ENCODE peak calls at places on chromosomes 12 and 14, in eight cellular contexts. J is GM23338, V is PC-9, Z is GM23248, Y is MM.1S, A is HCT116, U is PC-3, M is hepatocyte. P is an unnamed sample.
A peak's percentile ranks its signal among the peaks of the same experiment; 100 is the strongest.

GRCh38 chr12:98179151-98179550 is 336.2 kb upstream of the TMPO start:
- DNase-seq in J (no peak), V (no peak), Z (no peak), Y (no peak), A (no peak), U (no peak), M (no peak), P (no peak)

GRCh38 chr12:129615001-129615400 is 288.8 kb downstream of the TMEM132D start:
- DNase-seq in J (no peak), V (no peak), Z (no peak), Y (no peak), A (no peak), U (no peak), M (no peak), P (no peak)

GRCh38 chr12:62649412-62650116 is 182.9 kb downstream of the MON2 start:
- DNase-seq in J (no peak), V (no peak), Z (no peak), Y (no peak), A (no peak), U (no peak), M (no peak), P (no peak)

GRCh38 chr12:106123551-106123991 is 15.2 kb downstream of the NUAK1 start:
- DNase-seq in J (no peak), V (no peak), Z (peak; percentile 58), Y (no peak), A (no peak), U (peak; percentile 55), M (peak; percentile 58), P (no peak)

GRCh38 chr14:53882684-53883083 is 73.9 kb downstream of the BMP4 start:
- DNase-seq in J (no peak), V (no peak), Z (no peak), Y (no peak), A (peak; percentile 49), U (no peak), M (no peak), P (no peak)

GRCh38 chr12:111298583-111299436 is 70.1 kb downstream of the PHETA1 start:
- DNase-seq in J (peak; percentile 91), V (peak; percentile 51), Z (peak; percentile 73), Y (peak; percentile 15), A (peak; percentile 33), U (peak; percentile 76), M (peak; percentile 82), P (peak; percentile 62)

GRCh38 chr12:123085730-123086487 is 65.0 kb downstream of the PITPNM2 start:
- DNase-seq in J (no peak), V (peak; percentile 89), Z (peak; percentile 73), Y (no peak), A (peak; percentile 83), U (peak; percentile 96), M (no peak), P (no peak)

GRCh38 chr12:116630762-116631161 is 71.6 kb downstream of the MAP1LC3B2 start:
- DNase-seq in J (no peak), V (no peak), Z (no peak), Y (no peak), A (no peak), U (no peak), M (no peak), P (no peak)

GRCh38 chr12:94832780-94833760 is 170.4 kb downstream of the NDUFA12 start:
- DNase-seq in J (peak; percentile 83), V (peak; percentile 13), Z (peak; percentile 51), Y (no peak), A (no peak), U (peak; percentile 7), M (peak; percentile 49), P (no peak)

GRCh38 chr14:56590535-56590951 is 10.9 kb downstream of the TMEM260 start:
- DNase-seq in J (peak; percentile 49), V (no peak), Z (no peak), Y (no peak), A (no peak), U (no peak), M (no peak), P (no peak)

GRCh38 chr12:46664771-46665287 is 161.0 kb downstream of the SLC38A4 start:
- DNase-seq in J (no peak), V (peak; percentile 26), Z (peak; percentile 93), Y (peak; percentile 82), A (peak; percentile 72), U (peak; percentile 96), M (peak; percentile 50), P (no peak)

GRCh38 chr12:129901256-129901655 is 2.6 kb downstream of the TMEM132D start:
- DNase-seq in J (no peak), V (no peak), Z (peak; percentile 10), Y (no peak), A (no peak), U (no peak), M (peak; percentile 25), P (no peak)

GRCh38 chr14:50320279-50320678 is 8.2 kb downstream of the DMAC2L start:
- DNase-seq in J (no peak), V (no peak), Z (peak; percentile 92), Y (peak; percentile 52), A (no peak), U (no peak), M (no peak), P (no peak)

DNA sequence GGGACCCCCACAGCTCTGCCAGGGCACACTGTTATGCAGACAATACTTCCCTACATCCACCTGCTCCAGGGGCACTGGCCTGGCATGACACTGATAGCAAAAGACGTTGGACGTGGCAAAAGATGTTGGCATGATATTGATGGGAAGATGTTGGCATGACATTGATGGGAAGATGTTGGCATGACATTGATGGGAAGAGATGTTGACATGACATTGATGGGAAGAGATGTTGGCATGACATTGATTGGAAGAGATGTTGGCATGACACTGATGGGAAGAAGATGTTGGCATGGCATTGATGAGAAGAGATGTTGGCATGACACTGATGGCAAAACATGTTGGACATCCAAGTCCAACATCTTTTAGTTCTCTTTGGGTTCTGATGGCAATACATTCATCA is 11.4 kb upstream of the DEGS2 start:
- DNase-seq in J (no peak), V (no peak), Z (no peak), Y (no peak), A (no peak), U (no peak), M (no peak), P (no peak)
- H3K9me2 ChIP-seq in J (no peaks in the 10 kb centered on the region), V (no peaks in the 10 kb centered on the region), Z (no peaks in the 10 kb centered on the region), Y (no peaks in the 10 kb centered on the region), A (no peaks in the 10 kb centered on the region), U (no peaks in the 10 kb centered on the region), M (no peaks in the 10 kb centered on the region), P (no peaks in the 10 kb centered on the region)

GRCh38 chr14:74601982-74602381 is 10.1 kb downstream of the LTBP2 start:
- DNase-seq in J (no peak), V (no peak), Z (no peak), Y (no peak), A (no peak), U (no peak), M (peak; percentile 80), P (no peak)
- H3K79me2 ChIP-seq in J (no peaks in the 10 kb centered on the region), V (peaks cover 14% of the 10 kb centered on the region), Z (peaks cover 99% of the 10 kb centered on the region), Y (no peaks in the 10 kb centered on the region), A (no peaks in the 10 kb centered on the region), U (no peaks in the 10 kb centered on the region), M (no peaks in the 10 kb centered on the region), P (no peaks in the 10 kb centered on the region)

DNA sequence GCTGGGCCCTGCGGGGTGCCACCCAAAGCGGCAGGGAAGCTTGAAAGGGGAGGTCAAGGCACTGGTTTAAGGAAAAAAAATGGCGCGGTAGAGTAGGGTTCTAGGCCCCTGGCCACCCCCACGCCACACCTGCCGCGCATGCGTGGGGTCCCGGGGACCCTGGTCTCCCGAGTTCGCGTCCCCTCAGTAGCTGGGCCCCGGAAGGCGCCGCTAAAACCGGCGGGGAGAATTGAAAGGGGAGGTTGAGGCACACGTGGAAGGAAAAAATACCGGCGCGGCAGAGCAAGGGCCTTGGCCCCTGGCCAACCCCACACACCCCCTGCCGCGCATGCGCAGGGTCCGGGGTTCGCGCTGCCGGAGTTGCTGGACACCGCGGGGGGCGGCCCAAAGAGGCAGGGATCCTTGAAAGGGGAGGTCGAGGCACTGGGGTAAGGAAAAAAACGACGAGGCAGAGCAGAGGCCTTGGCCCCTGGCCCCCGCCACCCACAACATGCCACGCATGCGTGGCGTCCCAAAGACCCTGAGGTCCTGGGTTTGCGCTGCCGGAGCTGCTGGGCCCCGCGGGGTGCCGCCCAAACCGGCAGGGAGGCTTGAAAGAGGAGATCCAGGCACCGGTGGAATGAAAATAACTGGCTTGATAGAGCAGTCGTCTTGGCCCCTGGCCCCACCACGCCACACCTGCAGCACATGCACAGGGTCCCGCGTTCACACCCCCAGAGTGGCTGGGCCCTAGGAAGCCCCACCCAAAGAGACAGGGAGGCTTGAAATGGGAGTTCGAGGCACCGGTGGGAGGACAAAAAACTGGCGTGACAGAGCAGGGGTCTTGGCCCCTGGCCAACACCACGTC is 314.5 kb downstream of the ALG10 start:
- DNase-seq in J (no peak), V (no peak), Z (no peak), Y (no peak), A (no peak), U (no peak), M (no peak), P (no peak)
- H3K9me2 ChIP-seq in J (no peaks in the 10 kb centered on the region), V (no peaks in the 10 kb centered on the region), Z (no peaks in the 10 kb centered on the region), Y (no peaks in the 10 kb centered on the region), A (no peaks in the 10 kb centered on the region), U (no peaks in the 10 kb centered on the region), M (no peaks in the 10 kb centered on the region), P (no peaks in the 10 kb centered on the region)

GRCh38 chr12:1603621-1604020 is 9.2 kb upstream of the FBXL14 start:
- DNase-seq in J (no peak), V (no peak), Z (peak; percentile 54), Y (no peak), A (no peak), U (no peak), M (no peak), P (no peak)

GRCh38 chr12:1604464-1604863 is 10.1 kb upstream of the FBXL14 start:
- DNase-seq in J (no peak), V (no peak), Z (no peak), Y (no peak), A (no peak), U (no peak), M (no peak), P (no peak)

GRCh38 chr12:1607940-1608782 is 13.8 kb upstream of the FBXL14 start:
- DNase-seq in J (no peak), V (no peak), Z (peak; percentile 80), Y (no peak), A (no peak), U (no peak), M (no peak), P (peak; percentile 61)

GRCh38 chr12:1606021-1606622 is 11.7 kb upstream of the FBXL14 start:
- DNase-seq in J (peak; percentile 61), V (peak; percentile 94), Z (peak; percentile 93), Y (no peak), A (peak; percentile 72), U (peak; percentile 92), M (peak; percentile 93), P (no peak)

DNA sequence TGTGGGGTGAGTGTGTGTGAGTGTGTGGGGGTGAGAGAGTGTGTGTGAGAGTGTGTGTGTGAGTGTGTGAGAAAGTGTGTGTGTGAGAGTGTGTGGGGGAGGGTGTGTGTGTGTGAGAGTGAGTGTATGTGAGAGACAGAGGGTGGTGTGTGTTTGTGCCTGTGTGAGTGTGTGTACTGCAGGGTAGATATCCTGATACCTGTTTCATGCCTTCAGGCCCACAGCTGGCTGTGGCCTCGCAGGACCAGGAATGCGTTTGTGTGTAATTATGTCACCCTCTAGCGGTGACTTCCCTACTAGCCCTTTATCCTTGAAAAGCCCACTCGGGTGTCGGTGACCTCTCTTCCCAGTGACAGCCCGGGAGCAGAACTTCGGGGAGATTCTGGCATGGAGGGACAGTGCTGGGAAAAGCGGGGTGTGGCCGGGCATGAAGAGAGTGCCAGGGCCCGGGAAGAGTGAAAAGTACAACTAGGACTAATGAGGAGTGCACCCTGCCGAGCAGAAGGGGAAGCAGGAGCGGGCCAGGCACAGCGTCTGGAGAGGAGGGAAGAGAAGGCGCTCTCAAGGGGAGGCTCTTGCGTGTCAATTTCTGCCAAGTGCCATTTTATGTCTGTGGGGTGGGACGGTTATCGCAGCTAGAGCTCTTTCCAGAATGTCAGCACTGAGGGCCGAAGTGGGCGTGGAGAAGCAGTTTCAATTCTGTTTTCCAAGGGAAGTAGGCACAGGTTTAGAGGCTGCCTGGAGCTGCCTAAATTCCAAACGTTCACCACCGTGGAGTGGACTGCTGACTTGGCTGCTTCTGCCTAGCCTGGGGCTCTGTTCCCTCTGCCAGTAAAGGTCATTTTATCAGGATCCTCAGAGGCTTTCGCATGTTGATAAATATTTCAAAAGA is 11.0 kb upstream of the FBXL14 start:
- DNase-seq in J (peak; percentile 85), V (peak; percentile 74), Z (peak; percentile 91), Y (peak; percentile 51), A (peak; percentile 78), U (peak; percentile 84), M (peak; percentile 89), P (peak; percentile 85)
- H3K79me2 ChIP-seq in J (no peaks in the 10 kb centered on the region), V (no peaks in the 10 kb centered on the region), Z (peaks cover 85% of the 10 kb centered on the region), Y (peaks cover 93% of the 10 kb centered on the region), A (no peaks in the 10 kb centered on the region), U (no peaks in the 10 kb centered on the region), M (no peaks in the 10 kb centered on the region), P (no peaks in the 10 kb centered on the region)

P was measured in OCI-LY7.